ENCODE peak calls at places on chromosomes 2 and 18, in nine cellular contexts. S is foreskin fibroblast, F is fibroblast of pulmonary artery, Q is ovary, P is fibroblast of lung, N is gastrocnemius medialis, L is astrocyte of the cerebellum, C is HFF-Myc, W is esophagus muscularis mucosa. K is an unnamed sample.

GRCh38 chr2:23669413-23670244 is 257.3 kb downstream of the ATAD2B start:
- DNase-seq in F (peak; percentile 79), N (peak; percentile 75), L (peak; percentile 12), Q (peak; percentile 81), W (no peak), C (no peak), S (peak; percentile 21), P (peak; percentile 64), K (peak; percentile 80)

GRCh38 chr2:232791518-232791917 is 15.2 kb upstream of the KCNJ13 start:
- DNase-seq in L (no peak), N (no peak), C (no peak), W (no peak), P (no peak), S (no peak), Q (no peak), F (no peak), K (no peak)

GRCh38 chr2:188512456-188512855 is 220.8 kb downstream of the GULP1 start:
- DNase-seq in L (peak; percentile 60), S (peak; percentile 45), W (no peak), C (peak; percentile 32), F (peak; percentile 82), N (no peak), Q (no peak), P (peak; percentile 83), K (peak; percentile 72)

GRCh38 chr18:2411381-2411977 is 159.8 kb downstream of the METTL4 start:
- DNase-seq in Q (no peak), W (no peak), L (peak; percentile 42), S (peak; percentile 57), C (peak; percentile 11), P (peak; percentile 29), F (peak; percentile 41), N (no peak), K (no peak)

GRCh38 chr2:41881249-41881648 is 166.6 kb upstream of the PKDCC start:
- DNase-seq in W (no peak), C (no peak), N (no peak), F (peak; percentile 71), L (no peak), Q (no peak), S (peak; percentile 32), P (peak; percentile 90), K (peak; percentile 67)

GRCh38 chr18:38305941-38306340 is 740.3 kb upstream of the CELF4 start:
- DNase-seq in P (no peak), Q (no peak), S (no peak), W (no peak), C (no peak), F (no peak), N (no peak), L (no peak), K (no peak)

GRCh38 chr18:58095251-58095650 is 51.2 kb downstream of the NEDD4L start:
- DNase-seq in F (no peak), S (no peak), W (no peak), L (no peak), N (no peak), P (no peak), C (no peak), Q (no peak), K (no peak)

GRCh38 chr18:75783816-75784215 is 356.3 kb upstream of the SMIM21 start:
- DNase-seq in P (no peak), W (no peak), F (no peak), L (no peak), Q (no peak), N (no peak), C (no peak), S (no peak), K (no peak)

DNA sequence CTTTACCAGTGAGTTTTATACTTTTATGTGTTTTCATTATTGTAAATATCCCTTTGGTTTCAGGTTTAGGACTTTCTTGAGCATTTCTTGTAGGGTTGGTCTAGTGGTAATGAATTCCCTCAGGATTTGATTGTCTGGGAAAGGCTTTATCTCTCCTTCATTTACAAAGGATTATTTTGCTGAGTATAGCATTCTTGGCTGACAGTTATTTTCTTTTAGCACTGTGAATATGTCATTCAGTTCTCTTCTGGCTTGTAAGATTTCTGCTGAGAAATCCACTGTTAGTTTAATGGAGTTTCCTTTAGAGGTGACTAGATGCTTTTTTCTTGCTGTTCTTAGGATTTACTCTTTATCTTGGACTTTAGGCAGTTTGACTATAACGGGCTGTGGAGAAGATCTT is 373.9 kb downstream of the TSN start:
- DNase-seq in Q (no peak), L (no peak), S (no peak), N (no peak), W (no peak), P (no peak), C (no peak), F (no peak), K (no peak)
- H3K4me3 ChIP-seq in Q (no peak overlapping the region), L (no peak overlapping the region), S (no peak overlapping the region), N (no peak overlapping the region), W (no peak overlapping the region), P (no peak overlapping the region), C (no peak overlapping the region), F (no peak overlapping the region), K (no peak overlapping the region)

DNA sequence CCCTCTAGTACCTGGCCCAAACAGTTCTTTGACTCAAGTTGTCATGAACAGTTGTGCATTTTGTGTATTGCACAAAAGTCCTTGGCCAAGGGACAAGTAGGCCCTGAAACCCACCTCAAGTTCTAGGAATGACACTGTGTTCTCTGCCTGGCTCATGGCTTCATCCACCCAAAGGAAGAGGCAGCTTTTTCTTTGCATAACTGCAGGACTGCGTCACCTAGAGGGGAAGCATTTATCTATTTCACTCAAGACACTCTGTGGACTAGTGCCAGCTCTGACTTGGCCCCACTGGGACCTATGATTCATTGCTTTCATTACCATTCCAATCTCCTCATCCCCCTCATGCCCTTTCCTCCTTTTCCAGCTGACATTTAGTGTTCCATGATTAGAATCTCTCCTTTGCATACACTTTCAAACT is 119.3 kb upstream of the SIX2 start:
- DNase-seq in Q (peak; percentile 14), N (peak; percentile 31), P (peak; percentile 94), C (peak; percentile 73), S (peak; percentile 93), F (peak; percentile 99), W (peak; percentile 94), L (peak; percentile 80), K (peak; percentile 99)
- TF ChIP-seq CTCF in Q (no peak), N (no peak), P (no peak), C (no peak), S (peak; percentile 10), F (peak; percentile 30), W (no peak), L (no peak), K (peak; percentile 13)

GRCh38 chr2:105761931-105762515 is 17.3 kb downstream of the NCK2 start:
- DNase-seq in P (no peak), L (no peak), C (no peak), W (no peak), Q (no peak), S (no peak), F (no peak), N (no peak), K (no peak)
- H3K4me3 ChIP-seq in P (no peak overlapping the region), L (no peak overlapping the region), C (no peak overlapping the region), W (no peak overlapping the region), Q (no peak overlapping the region), S (no peak overlapping the region), F (no peak overlapping the region), N (no peak overlapping the region), K (no peak overlapping the region)

GRCh38 chr2:230735884-230736283 is 23.2 kb downstream of the CAB39 start:
- DNase-seq in L (no peak), F (no peak), N (no peak), S (no peak), Q (no peak), W (no peak), C (no peak), P (no peak), K (no peak)
- TF ChIP-seq CTCF in L (no peak), F (no peak), N (no peak), S (no peak), Q (no peak), W (no peak), C (no peak), P (no peak), K (no peak)

GRCh38 chr2:233853353-233853752 is 982 bp downstream of the HJURP start:
- DNase-seq in P (no peak), L (no peak), Q (no peak), W (peak; percentile 37), S (no peak), F (no peak), C (no peak), N (no peak), K (no peak)

GRCh38 chr2:233849607-233850271 is 4.6 kb downstream of the HJURP start:
- DNase-seq in N (no peak), Q (no peak), W (peak; percentile 45), S (no peak), P (no peak), L (no peak), C (no peak), F (no peak), K (no peak)

GRCh38 chr2:233852056-233852455 is 2.3 kb downstream of the HJURP start:
- DNase-seq in F (peak; percentile 16), S (no peak), Q (no peak), L (no peak), W (peak; percentile 50), C (no peak), N (no peak), P (no peak), K (no peak)

GRCh38 chr2:233850745-233851144 is 3.6 kb downstream of the HJURP start:
- DNase-seq in C (no peak), S (no peak), P (no peak), Q (no peak), F (no peak), W (peak; percentile 17), L (no peak), N (no peak), K (no peak)

GRCh38 chr2:233851169-233851568 is 3.2 kb downstream of the HJURP start:
- DNase-seq in S (no peak), L (no peak), Q (no peak), N (no peak), F (no peak), P (no peak), C (no peak), W (no peak), K (no peak)
- H3K4me3 ChIP-seq in S (no peak overlapping the region), L (no peak overlapping the region), Q (no peak overlapping the region), N (no peak overlapping the region), F (no peak overlapping the region), P (no peak overlapping the region), C (no peak overlapping the region), W (no peak overlapping the region), K (no peak overlapping the region)

GRCh38 chr2:8139668-8140202 is 542.1 kb upstream of the ID2 start:
- DNase-seq in Q (no peak), S (no peak), F (no peak), N (no peak), L (no peak), C (no peak), W (no peak), P (no peak), K (no peak)
- TF ChIP-seq CTCF in Q (no peak), S (no peak), F (no peak), N (no peak), L (no peak), C (no peak), W (no peak), P (no peak), K (no peak)

K was measured in fibroblast of mammary gland.